ENCODE peak calls at places on chromosomes 11 and 22, in five cellular contexts. O, K, D, I and C are unnamed samples.

GRCh38 chr11:98630736-98631135 is 390.0 kb upstream of the CNTN5 start:
- DNase-seq in K (no peak), O (no peak), I (no peak), D (no peak), C (no peak)

GRCh38 chr11:2515401-2516275 is 70.8 kb downstream of the KCNQ1 start:
- DNase-seq in I (no peak), K (peak), D (no peak), O (no peak), C (no peak)

GRCh38 chr22:40637181-40638150 is 947 bp upstream of the MRTFA start:
- DNase-seq in K (peak), D (no peak), O (no peak), I (peak), C (no peak)

GRCh38 chr11:87840786-87841185 is 334.5 kb downstream of the RAB38 start:
- DNase-seq in K (no peak), I (no peak), O (no peak), D (no peak), C (no peak)

GRCh38 chr11:79206951-79207350 is 233.9 kb downstream of the TENM4 start:
- DNase-seq in O (no peak), D (no peak), I (no peak), K (no peak), C (no peak)

GRCh38 chr22:38218661-38219331 is 17.0 kb downstream of the MAFF start:
- DNase-seq in D (no peak), O (no peak), K (peak), I (no peak), C (no peak)

GRCh38 chr11:45805305-45806071 is 539 bp downstream of the SLC35C1 start:
- DNase-seq in K (no peak), D (no peak), I (no peak), O (no peak), C (no peak)

GRCh38 chr11:34601609-34602008 is 19.3 kb upstream of the EHF start:
- DNase-seq in O (no peak), K (no peak), I (no peak), D (no peak), C (no peak)

GRCh38 chr11:85541683-85542082 is 85.5 kb downstream of the DLG2 start:
- DNase-seq in K (no peak), D (no peak), O (no peak), I (no peak), C (no peak)